ENCODE peak calls at places on chromosomes 13 and 19, in seven cellular contexts. O is K562, I is breast epithelium, J is pancreas, R is OCI-LY7, T is aorta, H is endodermal cell. Z is an unnamed sample.

GRCh38 chr19:22545751-22546150 is 88.4 kb upstream of the ZNF492 start:
- DNase-seq in J (peak; percentile 73), T (peak; percentile 56), R (peak; percentile 57), O (peak; percentile 61), H (peak; percentile 80), I (peak; percentile 68), Z (no peak)

GRCh38 chr19:40438284-40438683 is 5.9 kb downstream of the SERTAD3 start:
- DNase-seq in T (no peak), I (no peak), H (no peak), J (no peak), R (no peak), O (no peak), Z (no peak)

GRCh38 chr13:37869756-37870488 is at the start of gene TRPC4:
- DNase-seq in H (peak; percentile 92), R (no peak), I (no peak), T (peak; percentile 47), O (peak; percentile 54), J (peak; percentile 57), Z (peak; percentile 83)

GRCh38 chr19:1985588-1986356 is 29.7 kb downstream of the BTBD2 start:
- DNase-seq in H (no peak), T (no peak), J (no peak), R (no peak), I (no peak), O (no peak), Z (no peak)

GRCh38 chr13:26061947-26062346 is 10.1 kb upstream of the SHISA2 start:
- DNase-seq in J (no peak), O (no peak), I (no peak), T (no peak), H (no peak), R (no peak), Z (no peak)

GRCh38 chr19:16338470-16339360 is 14.1 kb downstream of the KLF2 start:
- DNase-seq in I (peak; percentile 49), J (no peak), O (no peak), H (peak; percentile 57), T (peak; percentile 84), R (peak; percentile 30), Z (no peak)

GRCh38 chr19:38429055-38429810 is 3.2 kb upstream of the RASGRP4 start:
- DNase-seq in R (no peak), O (no peak), J (no peak), H (no peak), I (no peak), T (no peak), Z (no peak)

GRCh38 chr19:16087940-16088339 is 11.6 kb downstream of the TPM4 start:
- DNase-seq in R (no peak), H (no peak), J (peak; percentile 28), I (no peak), O (no peak), T (no peak), Z (no peak)

GRCh38 chr13:67650471-67650870 is 420.3 kb upstream of the PCDH9 start:
- DNase-seq in I (no peak), J (no peak), O (no peak), T (no peak), R (no peak), H (no peak), Z (no peak)

DNA sequence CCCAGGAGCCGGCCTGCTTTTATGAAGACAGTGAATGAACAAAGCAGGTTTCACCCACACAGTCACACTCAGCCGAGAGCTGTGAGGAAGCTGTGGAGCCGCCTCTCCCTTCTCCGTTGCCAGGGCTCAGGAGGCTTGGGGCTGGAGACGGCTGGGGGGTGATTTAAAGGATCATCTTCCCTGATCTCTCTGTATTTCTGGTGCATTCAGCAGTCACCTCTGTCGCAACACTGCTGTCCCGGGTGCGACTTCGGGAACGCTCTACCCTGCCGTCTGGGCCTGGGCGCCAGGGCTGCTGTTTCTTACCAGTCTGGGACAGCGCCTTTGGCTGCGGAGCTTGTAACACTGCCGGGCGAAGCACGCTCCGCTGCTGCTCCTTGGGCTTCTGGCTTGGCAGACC is 18.1 kb downstream of the CAPS start:
- DNase-seq in O (no peak), I (no peak), T (no peak), J (no peak), H (no peak), R (no peak), Z (no peak)
- H3K36me3 ChIP-seq in O (peaks cover 97% of the 10 kb centered on the region), I (peaks cover 11% of the 10 kb centered on the region), T (no peaks in the 10 kb centered on the region), J (peaks cover 48% of the 10 kb centered on the region), H (peaks cover 70% of the 10 kb centered on the region), R (peaks cover 91% of the 10 kb centered on the region), Z (peaks cover 46% of the 10 kb centered on the region)

DNA sequence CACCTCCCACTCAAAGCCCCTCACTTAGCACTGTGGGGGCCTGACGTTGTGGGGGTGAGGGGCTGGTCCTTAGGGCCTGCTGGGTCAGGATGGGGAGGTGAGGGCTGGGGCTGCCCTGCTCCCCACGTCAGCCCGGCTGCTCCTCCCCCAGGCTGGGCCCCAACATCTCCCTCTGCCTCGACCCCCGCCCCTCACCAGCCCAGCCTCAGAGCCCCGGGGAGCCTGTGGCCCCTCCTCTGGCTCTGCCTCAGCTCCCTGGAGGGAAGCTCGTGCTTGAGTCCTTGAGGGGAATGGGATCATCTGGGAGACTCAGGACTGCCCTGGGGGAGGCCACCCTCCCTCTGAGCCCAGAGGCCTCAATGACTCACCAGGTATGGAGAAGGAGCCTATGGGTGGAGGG is 6.8 kb downstream of the LILRA4 start:
- DNase-seq in R (no peak), O (no peak), J (no peak), I (no peak), H (no peak), T (no peak), Z (no peak)
- H3K4me1 ChIP-seq in R (peaks cover 4% of the 10 kb centered on the region), O (no peaks in the 10 kb centered on the region), J (no peaks in the 10 kb centered on the region), I (no peaks in the 10 kb centered on the region), H (no peaks in the 10 kb centered on the region), T (no peaks in the 10 kb centered on the region), Z (no peaks in the 10 kb centered on the region)

DNA sequence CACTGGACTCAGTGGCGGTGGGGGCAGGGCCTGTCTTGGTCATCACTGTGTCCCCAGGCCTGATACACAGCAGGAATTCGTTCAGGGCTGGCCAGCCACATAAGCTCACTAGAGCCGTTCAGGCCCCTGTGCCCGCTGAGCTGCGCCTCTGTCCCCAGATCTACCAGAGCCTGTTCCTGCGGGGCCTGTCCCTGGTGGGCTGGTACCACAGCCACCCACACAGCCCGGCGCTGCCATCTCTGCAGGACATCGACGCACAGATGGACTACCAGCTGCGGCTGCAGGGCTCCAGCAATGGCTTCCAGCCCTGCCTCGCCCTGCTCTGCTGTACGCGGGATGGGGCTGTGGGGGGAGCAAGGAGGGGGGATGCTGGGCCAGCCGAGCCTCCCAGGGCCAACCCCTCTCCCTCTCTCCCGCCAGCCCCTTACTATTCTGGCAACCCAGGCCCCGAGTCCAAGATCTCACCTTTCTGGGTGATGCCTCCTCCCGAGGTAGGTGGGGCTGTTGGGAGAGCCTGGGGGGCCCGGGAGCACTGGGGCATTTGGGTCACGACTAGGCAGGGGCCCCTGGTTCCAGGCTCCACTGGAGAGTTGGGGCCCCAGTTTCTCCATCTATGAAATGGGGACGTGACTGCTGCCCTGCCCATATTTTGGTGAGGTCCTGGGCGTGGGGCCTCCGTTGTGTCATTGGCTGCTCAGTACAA is 13.9 kb downstream of the MPND start:
- DNase-seq in I (no peak), O (no peak), J (no peak), H (peak; percentile 45), R (no peak), T (no peak), Z (no peak)
- H3K36me3 ChIP-seq in I (no peaks in the 10 kb centered on the region), O (peaks cover 52% of the 10 kb centered on the region), J (peaks cover 39% of the 10 kb centered on the region), H (peaks cover 40% of the 10 kb centered on the region), R (peaks cover 52% of the 10 kb centered on the region), T (no peaks in the 10 kb centered on the region), Z (peaks cover 12% of the 10 kb centered on the region)

GRCh38 chr13:111209613-111210012 is 94.5 kb downstream of the ARHGEF7 start:
- DNase-seq in O (no peak), T (no peak), R (no peak), H (no peak), I (no peak), J (no peak), Z (no peak)

GRCh38 chr13:111210082-111210481 is 95.0 kb downstream of the ARHGEF7 start:
- DNase-seq in T (no peak), H (no peak), O (no peak), J (no peak), R (no peak), I (no peak), Z (peak; percentile 19)

GRCh38 chr13:111211789-111212516 is 96.8 kb downstream of the ARHGEF7 start:
- DNase-seq in I (no peak), O (no peak), T (no peak), H (peak; percentile 75), R (no peak), J (no peak), Z (peak; percentile 56)

GRCh38 chr13:111210488-111210887 is 95.4 kb downstream of the ARHGEF7 start:
- DNase-seq in J (no peak), T (peak; percentile 71), O (no peak), R (no peak), H (no peak), I (no peak), Z (peak; percentile 88)

GRCh38 chr13:111210945-111211469 is 95.9 kb downstream of the ARHGEF7 start:
- DNase-seq in R (no peak), J (no peak), H (no peak), O (no peak), I (no peak), T (no peak), Z (no peak)
- H3K4me1 ChIP-seq in R (peaks cover 43% of the 10 kb centered on the region), J (peaks cover 4% of the 10 kb centered on the region), H (peaks cover 2% of the 10 kb centered on the region), O (peaks cover 5% of the 10 kb centered on the region), I (no peaks in the 10 kb centered on the region), T (peaks cover 2% of the 10 kb centered on the region), Z (peaks cover 26% of the 10 kb centered on the region)

GRCh38 chr19:49104229-49104864 is 9.8 kb upstream of the LIN7B start:
- DNase-seq in R (no peak), O (no peak), J (no peak), T (no peak), I (no peak), H (no peak), Z (no peak)

GRCh38 chr19:49109569-49110233 is 4.5 kb upstream of the LIN7B start:
- DNase-seq in I (no peak), T (no peak), J (no peak), H (no peak), O (no peak), R (no peak), Z (no peak)

GRCh38 chr19:49109051-49109450 is 5.1 kb upstream of the LIN7B start:
- DNase-seq in T (no peak), I (no peak), H (no peak), R (no peak), J (no peak), O (no peak), Z (no peak)

GRCh38 chr19:49107625-49108459 is 6.3 kb upstream of the LIN7B start:
- DNase-seq in J (no peak), R (no peak), I (no peak), H (no peak), T (no peak), O (no peak), Z (no peak)

GRCh38 chr19:49106648-49107135 is 7.5 kb upstream of the LIN7B start:
- DNase-seq in H (peak; percentile 92), T (no peak), I (no peak), R (peak; percentile 73), O (peak; percentile 71), J (peak; percentile 58), Z (peak; percentile 54)
- H3K36me3 ChIP-seq in H (peaks cover 76% of the 10 kb centered on the region), T (no peaks in the 10 kb centered on the region), I (no peaks in the 10 kb centered on the region), R (peaks cover 81% of the 10 kb centered on the region), O (peaks cover 82% of the 10 kb centered on the region), J (peaks cover 59% of the 10 kb centered on the region), Z (peaks cover 43% of the 10 kb centered on the region)

Z was measured in cardiac muscle cell.